ENCODE peak calls at places on chromosomes 13 and 19, in seven cellular contexts. I, F, U, S, W, K and Y are unnamed samples.

GRCh38 chr13:30576528-30576927 is 41.2 kb upstream of the USPL1 start:
- DNase-seq in K (no peak), U (no peak), I (peak), W (peak), S (no peak), F (peak), Y (no peak)

GRCh38 chr19:43504426-43505185 is at the start of gene PHLDB3:
- DNase-seq in F (peak), K (no peak), I (peak), W (peak), S (no peak), U (no peak), Y (peak)

GRCh38 chr19:1809663-1810062 is 2.4 kb downstream of the ATP8B3 start:
- DNase-seq in I (no peak), F (no peak), S (no peak), K (no peak), W (no peak), U (no peak), Y (no peak)

GRCh38 chr19:10565028-10565566 is 713 bp downstream of the KRI1 start:
- DNase-seq in F (peak), S (no peak), K (no peak), U (no peak), I (peak), W (peak), Y (peak)

GRCh38 chr19:50175924-50176323 is 12.8 kb upstream of the IZUMO2 start:
- DNase-seq in S (no peak), F (no peak), K (no peak), W (no peak), U (no peak), I (no peak), Y (no peak)

GRCh38 chr19:13881692-13882418 is 4.9 kb downstream of the NANOS3 start:
- DNase-seq in K (no peak), U (no peak), S (no peak), F (peak), I (no peak), W (peak), Y (peak)

GRCh38 chr19:11798391-11799296 is at the start of gene ZNF491:
- DNase-seq in I (peak), K (peak), U (peak), F (peak), W (peak), S (peak), Y (peak)

GRCh38 chr13:33191425-33192221 is 93.9 kb downstream of the STARD13 start:
- DNase-seq in K (no peak), I (no peak), W (no peak), F (no peak), U (no peak), S (no peak), Y (no peak)

GRCh38 chr19:409515-410242 is 732 bp upstream of the C2CD4C start:
- DNase-seq in U (no peak), S (no peak), I (no peak), W (no peak), F (no peak), K (no peak), Y (no peak)

GRCh38 chr13:93805736-93806135 is 579.1 kb downstream of the GPC6 start:
- DNase-seq in K (no peak), U (no peak), W (no peak), F (no peak), S (no peak), I (no peak), Y (no peak)
- H3K4me3 ChIP-seq in K (no peak), U (no peak), W (no peak), F (no peak), S (no peak), I (no peak), Y (no peak)

GRCh38 chr19:55453861-55454260 is 7.6 kb downstream of the ISOC2 start:
- DNase-seq in S (no peak), W (no peak), I (no peak), U (no peak), F (no peak), K (no peak), Y (no peak)

GRCh38 chr19:55449469-55449868 is 6.4 kb upstream of the SHISA7 start:
- DNase-seq in W (no peak), I (no peak), S (no peak), U (no peak), K (no peak), F (no peak), Y (no peak)

GRCh38 chr19:55454787-55455243 is 6.6 kb downstream of the ISOC2 start:
- DNase-seq in S (no peak), U (no peak), W (no peak), I (no peak), K (no peak), F (no peak), Y (no peak)

GRCh38 chr19:55452381-55453325 is 8.8 kb downstream of the ISOC2 start:
- DNase-seq in S (no peak), K (peak), U (peak), W (peak), I (peak), F (peak), Y (peak)

GRCh38 chr19:55451522-55452380 is 8.7 kb upstream of the SHISA7 start:
- DNase-seq in S (no peak), U (no peak), K (no peak), I (no peak), W (no peak), F (peak), Y (no peak)
- H3K27ac ChIP-seq in S (no peak), U (no peak), K (no peak), I (no peak), W (no peak), F (no peak), Y (no peak)

GRCh38 chr13:75770164-75771145 is 134.3 kb downstream of the LMO7 start:
- DNase-seq in F (no peak), U (no peak), K (no peak), S (no peak), W (no peak), I (no peak), Y (no peak)
- H3K4me3 ChIP-seq in F (no peak), U (no peak), K (no peak), S (no peak), W (no peak), I (no peak), Y (no peak)

GRCh38 chr19:45995715-45996385 is 583 bp downstream of the CCDC61 start:
- DNase-seq in U (no peak), S (no peak), W (no peak), I (no peak), K (no peak), F (no peak), Y (no peak)

GRCh38 chr19:45996933-45997332 is 1.7 kb downstream of the CCDC61 start:
- DNase-seq in W (no peak), S (no peak), U (no peak), F (no peak), K (no peak), I (no peak), Y (no peak)

GRCh38 chr19:45994989-45995714 is at the start of gene CCDC61:
- DNase-seq in F (peak), I (peak), U (peak), W (peak), K (peak), S (peak), Y (peak)

GRCh38 chr19:45990113-45990728 is 5.0 kb upstream of the CCDC61 start:
- DNase-seq in K (no peak), I (no peak), S (no peak), W (no peak), F (no peak), U (no peak), Y (no peak)

DNA sequence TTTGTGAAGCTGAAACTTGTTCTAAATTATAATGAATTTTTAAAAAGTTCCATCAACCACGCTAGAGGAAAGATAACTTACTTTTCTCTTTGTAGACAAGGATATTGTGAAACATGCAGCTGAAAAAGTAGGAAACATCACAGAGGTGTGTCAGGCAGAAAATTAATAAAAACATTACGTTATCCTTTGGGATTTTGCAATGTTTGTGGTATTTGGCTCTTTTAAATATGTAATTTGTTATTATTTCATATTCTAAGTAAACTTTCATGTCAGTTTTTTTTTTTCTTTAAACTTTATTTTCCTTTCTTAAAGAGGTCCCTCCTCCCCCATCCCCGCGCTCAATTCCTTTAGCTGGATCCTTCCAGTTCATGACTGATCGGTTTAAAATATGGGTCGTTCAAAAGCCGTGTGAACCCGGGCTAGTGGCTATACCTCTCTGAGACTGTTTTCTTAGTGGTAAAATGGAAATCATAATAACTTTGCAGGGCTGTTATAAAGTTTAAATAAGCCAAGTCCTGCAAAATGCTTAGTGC is 745 bp upstream of the CCDC61 start:
- DNase-seq in U (no peak), S (no peak), I (no peak), W (no peak), K (no peak), F (no peak), Y (no peak)
- H3K27ac ChIP-seq in U (peak), S (no peak), I (no peak), W (peak), K (peak), F (peak), Y (no peak)

DNA sequence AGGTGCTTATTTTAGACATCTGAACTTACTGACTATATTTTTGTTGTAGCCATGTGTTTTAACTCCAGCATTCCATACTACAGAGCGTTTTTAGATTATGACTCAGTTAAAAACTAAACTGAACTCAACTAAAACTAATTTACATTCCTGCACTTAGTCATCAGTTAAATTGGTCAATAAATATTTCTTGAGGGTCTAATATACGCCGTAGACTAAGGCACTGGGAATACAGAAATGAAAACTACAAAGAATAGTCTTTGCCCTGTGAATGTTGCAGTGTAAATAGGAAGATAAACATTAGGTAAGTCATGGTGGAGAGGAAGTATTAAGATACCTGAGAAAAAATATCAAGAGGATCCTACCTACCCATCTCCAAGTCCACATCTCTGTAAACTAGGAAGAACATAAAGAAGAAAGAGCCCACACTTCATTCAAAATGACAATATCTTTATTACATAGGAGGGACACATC is 52.7 kb downstream of the MBNL2 start:
- DNase-seq in U (no peak), F (no peak), W (no peak), I (no peak), S (no peak), K (no peak), Y (no peak)
- H3K4me3 ChIP-seq in U (no peak), F (no peak), W (no peak), I (no peak), S (peak), K (no peak), Y (no peak)

DNA sequence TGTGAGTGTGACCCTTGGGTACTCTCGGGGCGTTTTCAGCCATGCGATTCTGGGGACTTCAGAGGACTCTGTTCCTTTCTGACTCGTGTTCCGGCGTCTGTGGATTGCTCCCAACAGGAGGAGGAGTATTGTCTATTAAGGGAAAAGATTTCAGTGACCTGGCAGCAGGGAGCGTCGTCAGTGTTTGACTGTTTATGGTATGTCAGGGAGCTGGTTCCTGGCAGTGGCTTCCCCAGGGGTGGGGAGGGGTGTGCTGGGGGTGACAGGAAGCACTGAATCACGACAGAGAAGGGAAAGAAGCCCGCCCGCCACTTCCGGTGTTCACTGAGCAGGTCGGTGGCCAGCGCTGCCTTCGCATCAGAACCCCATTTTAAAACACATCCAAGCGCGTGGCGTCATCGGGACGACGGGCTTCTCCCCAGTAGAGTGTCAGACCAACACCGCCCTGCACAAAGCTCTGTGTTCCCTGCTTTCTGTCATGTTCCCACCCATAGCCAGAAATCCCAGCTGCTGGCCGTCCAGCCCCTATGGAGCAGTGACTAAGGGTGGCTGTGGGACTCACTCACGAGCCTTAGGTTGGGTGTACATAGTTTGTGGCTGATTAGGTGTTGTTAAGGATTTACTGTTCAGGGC is 33.8 kb downstream of the COL4A2 start:
- DNase-seq in S (peak), K (peak), I (peak), U (peak), F (no peak), W (no peak), Y (peak)
- H3K27ac ChIP-seq in S (peak), K (peak), I (peak), U (peak), F (no peak), W (no peak), Y (peak)

GRCh38 chr19:55451163-55451521 is 8.0 kb upstream of the SHISA7 start:
- DNase-seq in K (no peak), I (no peak), U (no peak), F (no peak), S (no peak), W (peak), Y (no peak)
- H3K4me3 ChIP-seq in K (no peak), I (peak), U (peak), F (no peak), S (peak), W (no peak), Y (no peak)

GRCh38 chr13:66887088-66887487 is 343.0 kb downstream of the PCDH9 start:
- DNase-seq in S (no peak), I (no peak), W (no peak), K (no peak), F (no peak), U (no peak), Y (no peak)
- H3K27ac ChIP-seq in S (no peak), I (no peak), W (no peak), K (no peak), F (no peak), U (no peak), Y (no peak)

GRCh38 chr13:103671547-103671946 is 605.3 kb upstream of the SLC10A2 start:
- DNase-seq in F (no peak), K (no peak), S (no peak), I (no peak), U (no peak), W (no peak), Y (no peak)
- H3K4me3 ChIP-seq in F (no peak), K (no peak), S (no peak), I (no peak), U (no peak), W (no peak), Y (no peak)